ENCODE peak calls at places on chromosomes 7 and 10, in eight cellular contexts. D, A, Y, Z, B, U, L and P are unnamed samples.

GRCh38 chr10:36808625-36809362 is 316.6 kb upstream of the ANKRD30A start:
- DNase-seq in D (no peak), A (no peak), Y (no peak), Z (no peak), B (no peak), U (no peak), L (no peak), P (no peak)

GRCh38 chr10:118957966-118958365 is 71.5 kb upstream of the NANOS1 start:
- DNase-seq in D (no peak), A (no peak), Y (no peak), Z (no peak), B (no peak), U (no peak), L (no peak), P (no peak)

GRCh38 chr7:132576723-132577089 is 436 bp upstream of the PLXNA4 start:
- DNase-seq in D (no peak), A (no peak), Y (no peak), Z (no peak), B (no peak), U (no peak), L (no peak), P (no peak)

GRCh38 chr10:13528875-13529713 is at the start of gene BEND7:
- DNase-seq in D (no peak), A (peak; percentile 51), Y (no peak), Z (no peak), B (no peak), U (peak; percentile 77), L (no peak), P (no peak)

GRCh38 chr7:108145401-108145800 is 15.2 kb upstream of the LAMB4 start:
- DNase-seq in D (no peak), A (no peak), Y (no peak), Z (no peak), B (no peak), U (no peak), L (no peak), P (no peak)

GRCh38 chr10:44651834-44652233 is 259.3 kb upstream of the TMEM72 start:
- DNase-seq in D (no peak), A (peak; percentile 58), Y (no peak), Z (no peak), B (no peak), U (no peak), L (no peak), P (no peak)

GRCh38 chr7:158987691-158988090 is 131.3 kb downstream of the DYNC2I1 start:
- DNase-seq in D (no peak), A (no peak), Y (no peak), Z (no peak), B (no peak), U (no peak), L (no peak), P (no peak)

GRCh38 chr10:42953684-42954674 is 122.9 kb upstream of the RET start:
- DNase-seq in D (no peak), A (peak; percentile 13), Y (no peak), Z (no peak), B (no peak), U (no peak), L (no peak), P (no peak)

GRCh38 chr7:44534501-44534900 is 6.6 kb downstream of the NPC1L1 start:
- DNase-seq in D (peak; percentile 19), A (no peak), Y (peak; percentile 30), Z (peak; percentile 10), B (peak; percentile 19), U (peak; percentile 61), L (peak; percentile 41), P (peak; percentile 19)

GRCh38 chr7:128938524-128939074 is 872 bp downstream of the IRF5 start:
- DNase-seq in D (no peak), A (peak; percentile 59), Y (no peak), Z (no peak), B (no peak), U (no peak), L (no peak), P (no peak)

GRCh38 chr7:5750026-5750425 is 31.4 kb downstream of the RNF216 start:
- DNase-seq in D (no peak), A (no peak), Y (no peak), Z (no peak), B (no peak), U (no peak), L (no peak), P (no peak)

GRCh38 chr7:131653418-131654248 is 97.2 kb upstream of the PODXL start:
- DNase-seq in D (no peak), A (no peak), Y (no peak), Z (no peak), B (no peak), U (no peak), L (no peak), P (no peak)

GRCh38 chr10:119370972-119371703 is 163.8 kb downstream of the GRK5 start:
- DNase-seq in D (no peak), A (peak; percentile 86), Y (no peak), Z (no peak), B (no peak), U (no peak), L (no peak), P (no peak)

GRCh38 chr7:105972276-105972675 is 9.2 kb downstream of the CDHR3 start:
- DNase-seq in D (no peak), A (no peak), Y (no peak), Z (no peak), B (no peak), U (no peak), L (no peak), P (no peak)

GRCh38 chr7:90768301-90768700 is 172.2 kb downstream of the CDK14 start:
- DNase-seq in D (no peak), A (no peak), Y (no peak), Z (no peak), B (no peak), U (no peak), L (no peak), P (no peak)

GRCh38 chr7:130381468-130382312 is 1.4 kb downstream of the CPA1 start:
- DNase-seq in D (no peak), A (no peak), Y (no peak), Z (no peak), B (no peak), U (no peak), L (no peak), P (no peak)

GRCh38 chr7:147833549-147833948 is 757.0 kb upstream of the C7orf33 start:
- DNase-seq in D (no peak), A (no peak), Y (no peak), Z (no peak), B (no peak), U (no peak), L (no peak), P (no peak)

GRCh38 chr7:105699568-105700236 is 118.4 kb upstream of the EFCAB10 start:
- DNase-seq in D (no peak), A (no peak), Y (no peak), Z (no peak), B (no peak), U (no peak), L (no peak), P (no peak)

GRCh38 chr7:106397994-106398393 is 113.2 kb upstream of the NAMPT start:
- DNase-seq in D (no peak), A (no peak), Y (no peak), Z (no peak), B (no peak), U (no peak), L (no peak), P (no peak)

GRCh38 chr7:98872328-98872924 is 2.6 kb upstream of the TMEM130 start:
- DNase-seq in D (no peak), A (no peak), Y (peak; percentile 13), Z (no peak), B (no peak), U (no peak), L (no peak), P (no peak)

GRCh38 chr10:121668336-121669009 is 70.2 kb upstream of the FGFR2 start:
- DNase-seq in D (no peak), A (peak; percentile 59), Y (no peak), Z (no peak), B (no peak), U (peak; percentile 50), L (no peak), P (no peak)

GRCh38 chr7:106794276-106795136 is 70.6 kb upstream of the PIK3CG start:
- DNase-seq in D (no peak), A (no peak), Y (no peak), Z (no peak), B (no peak), U (no peak), L (no peak), P (no peak)

GRCh38 chr7:151851782-151852181 is 25.1 kb downstream of the PRKAG2 start:
- DNase-seq in D (no peak), A (peak; percentile 55), Y (no peak), Z (no peak), B (no peak), U (no peak), L (no peak), P (no peak)

GRCh38 chr10:88232029-88232895 is 350.9 kb downstream of the RNLS start:
- DNase-seq in D (no peak), A (peak; percentile 95), Y (no peak), Z (no peak), B (no peak), U (no peak), L (no peak), P (no peak)

GRCh38 chr10:49220031-49220430 is 31.8 kb upstream of the TMEM273 start:
- DNase-seq in D (no peak), A (no peak), Y (no peak), Z (no peak), B (no peak), U (no peak), L (no peak), P (no peak)

GRCh38 chr10:3612183-3613001 is 172.6 kb downstream of the KLF6 start:
- DNase-seq in D (no peak), A (no peak), Y (no peak), Z (no peak), B (no peak), U (no peak), L (no peak), P (no peak)

GRCh38 chr7:30898411-30898810 is 13.2 kb upstream of the AQP1 start:
- DNase-seq in D (no peak), A (no peak), Y (no peak), Z (no peak), B (no peak), U (no peak), L (no peak), P (no peak)

GRCh38 chr10:3775671-3776551 is 9.1 kb downstream of the KLF6 start:
- DNase-seq in D (no peak), A (no peak), Y (peak; percentile 37), Z (no peak), B (no peak), U (no peak), L (no peak), P (no peak)